ENCODE peak calls at places on chromosomes 6 and 20, in eight cellular contexts. Q is H1, A is thyroid gland, H is sigmoid colon, Y is right lobe of liver, K is adrenal gland, E is esophagus squamous epithelium, V is breast epithelium. W is an unnamed sample.

GRCh38 chr20:46324960-46325703 is 16.8 kb upstream of the CDH22 start:
- DNase-seq in Y (no peak), A (peak; percentile 32), Q (no peak), E (no peak), K (peak; percentile 49), H (no peak), V (no peak), W (no peak)

GRCh38 chr20:58246346-58246745 is 17.9 kb upstream of the ANKRD60 start:
- DNase-seq in E (no peak), Q (no peak), K (peak; percentile 26), H (no peak), Y (no peak), V (no peak), A (peak; percentile 27), W (no peak)

GRCh38 chr6:163306000-163306399 is 108.5 kb upstream of the QKI start:
- DNase-seq in E (no peak), Y (no peak), V (no peak), A (no peak), H (no peak), Q (no peak), K (no peak), W (no peak)

GRCh38 chr20:25120920-25121319 is 39.0 kb upstream of the VSX1 start:
- DNase-seq in A (no peak), V (no peak), Q (no peak), Y (no peak), E (no peak), K (no peak), H (no peak), W (no peak)

GRCh38 chr6:89200706-89201215 is 16.4 kb downstream of the GABRR1 start:
- DNase-seq in Y (no peak), Q (no peak), A (no peak), E (no peak), V (no peak), H (no peak), K (no peak), W (no peak)

GRCh38 chr6:155163616-155164015 is 100.2 kb upstream of the CLDN20 start:
- DNase-seq in H (no peak), Y (no peak), Q (no peak), K (no peak), A (no peak), E (no peak), V (no peak), W (no peak)

GRCh38 chr6:30555428-30556005 is 772 bp downstream of the GNL1 start:
- DNase-seq in K (peak; percentile 57), H (peak; percentile 87), V (peak; percentile 56), A (peak; percentile 59), Q (peak; percentile 82), Y (peak; percentile 50), E (peak; percentile 22), W (peak; percentile 88)

GRCh38 chr6:38846844-38847243 is 131.7 kb downstream of the DNAH8 start:
- DNase-seq in K (no peak), V (no peak), A (no peak), Q (no peak), Y (no peak), H (no peak), E (no peak), W (no peak)

GRCh38 chr6:16514249-16514648 is 247.0 kb downstream of the ATXN1 start:
- DNase-seq in K (peak; percentile 21), Y (no peak), A (no peak), V (no peak), E (no peak), H (no peak), Q (no peak), W (no peak)

DNA sequence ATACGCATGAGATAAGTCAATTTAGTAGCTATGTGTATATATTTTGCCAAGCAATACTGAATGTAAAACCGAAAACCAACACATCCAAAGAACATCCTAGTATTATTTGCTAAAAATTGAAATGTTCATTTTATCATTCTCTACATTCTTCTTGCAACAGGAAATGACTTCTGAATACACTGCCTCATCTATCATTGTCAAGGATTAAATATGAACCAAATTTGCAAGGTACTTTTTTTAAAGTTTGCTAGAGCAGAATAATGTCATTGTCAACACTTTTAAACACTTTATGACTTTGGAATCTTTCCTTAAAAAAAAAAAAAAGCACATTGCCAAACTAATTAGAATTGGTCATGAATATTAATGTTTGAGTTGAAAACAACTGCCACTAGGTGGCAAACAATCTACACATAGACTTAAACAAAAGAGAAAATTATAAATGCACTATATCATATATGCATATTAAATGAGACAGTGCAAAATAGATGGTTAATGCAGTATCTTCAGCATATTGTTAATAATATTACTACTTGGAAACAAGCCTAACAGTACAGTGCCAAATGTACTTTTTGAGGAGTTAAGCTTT is 32.5 kb upstream of the TMEM244 start:
- DNase-seq in K (no peak), E (no peak), Y (no peak), H (no peak), A (no peak), V (no peak), Q (no peak), W (no peak)
- TF ChIP-seq CTCF in K (no peak), E (peak; percentile 25), Y (peak; percentile 33), H (no peak), A (no peak), V (no peak), Q (no peak), W (no peak)

GRCh38 chr6:49332781-49333180 is 130.3 kb downstream of the MMUT start:
- DNase-seq in V (no peak), K (no peak), H (no peak), A (no peak), Y (no peak), Q (no peak), E (no peak), W (no peak)

GRCh38 chr6:49328051-49328450 is 135.0 kb downstream of the MMUT start:
- DNase-seq in V (no peak), A (no peak), K (no peak), Y (no peak), E (no peak), H (no peak), Q (no peak), W (no peak)

GRCh38 chr6:49339096-49339495 is 124.0 kb downstream of the MMUT start:
- DNase-seq in V (no peak), A (no peak), K (no peak), E (no peak), H (no peak), Y (no peak), Q (no peak), W (no peak)

GRCh38 chr6:49336514-49337131 is 126.4 kb downstream of the MMUT start:
- DNase-seq in K (no peak), V (no peak), E (no peak), H (no peak), Y (no peak), A (no peak), Q (no peak), W (no peak)

DNA sequence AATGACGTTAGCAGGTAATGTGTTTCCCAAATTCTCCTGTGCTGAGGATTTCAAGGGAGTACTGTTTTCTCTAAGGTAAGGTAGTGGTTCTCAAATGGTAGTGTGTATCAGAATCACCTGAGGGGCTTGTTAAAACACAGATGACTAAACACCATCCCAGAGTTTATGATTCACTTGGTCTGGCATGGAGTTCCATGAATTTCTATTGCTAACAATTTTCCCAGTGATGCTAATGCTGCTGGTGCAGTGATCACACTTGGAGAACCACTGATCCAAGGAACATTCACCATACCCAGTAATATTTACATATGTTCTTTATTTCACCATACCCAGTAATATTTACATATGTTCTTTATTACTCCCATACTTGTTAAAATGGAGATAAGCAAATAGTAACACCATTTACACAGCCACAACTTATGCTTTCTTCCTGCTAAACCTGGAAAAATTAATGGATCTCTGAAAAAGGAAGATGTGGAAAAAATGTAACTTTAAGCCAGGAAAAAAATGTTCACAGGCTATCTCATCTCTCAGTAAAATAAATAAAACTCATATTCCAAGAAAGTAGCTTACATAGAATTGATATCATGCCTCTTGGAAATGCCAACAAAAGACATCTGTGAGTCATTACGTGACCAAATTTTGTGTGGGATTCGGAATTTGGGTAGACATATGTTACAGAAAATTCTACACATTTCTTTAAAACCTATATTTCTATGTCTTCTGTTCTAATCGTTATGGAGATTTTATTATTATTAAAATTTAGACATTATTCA is 129.5 kb downstream of the MMUT start:
- DNase-seq in Y (no peak), E (no peak), A (no peak), V (no peak), Q (no peak), K (no peak), H (no peak), W (no peak)
- H3K4me3 ChIP-seq in Y (no peak overlapping the region), E (no peak overlapping the region), A (no peak overlapping the region), V (no peak overlapping the region), Q (no peak overlapping the region), K (no peak overlapping the region), H (no peak overlapping the region), W (no peak overlapping the region)

DNA sequence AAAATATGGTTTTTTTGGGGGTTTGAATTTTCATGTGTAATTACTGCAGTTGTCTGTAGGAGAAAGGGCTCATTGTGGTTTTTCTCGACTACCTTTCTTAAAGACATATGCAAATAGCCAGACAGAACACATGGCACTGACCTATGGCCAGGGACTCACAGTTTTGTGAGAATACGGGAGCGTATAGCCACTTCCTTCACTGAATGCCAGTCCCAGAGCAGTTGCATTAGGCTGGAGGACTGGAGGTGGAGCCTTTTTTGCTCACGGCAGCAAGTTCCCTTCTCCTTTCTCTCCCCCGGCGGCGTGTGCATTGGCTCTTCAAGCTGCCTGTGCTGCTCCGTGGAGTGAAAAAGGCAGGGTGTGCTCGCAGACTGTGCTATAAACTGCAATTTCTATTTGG is 114.9 kb downstream of the AKAP7 start:
- DNase-seq in Q (peak; percentile 54), Y (peak; percentile 53), E (no peak), K (peak; percentile 68), V (no peak), H (peak; percentile 65), A (peak; percentile 59), W (peak; percentile 85)
- TF ChIP-seq POLR2A in Q (no peak), Y (no peak), E (no peak), K (no peak), V (no peak), H (peak; percentile 15), A (peak; percentile 14), W (no peak)

GRCh38 chr20:48878849-48879248 is 42.7 kb upstream of the ARFGEF2 start:
- DNase-seq in Y (no peak), Q (no peak), A (no peak), H (no peak), K (no peak), E (no peak), V (no peak), W (no peak)

GRCh38 chr20:48875914-48876240 is 45.6 kb upstream of the ARFGEF2 start:
- DNase-seq in E (no peak), K (peak; percentile 69), Y (no peak), H (no peak), A (no peak), Q (no peak), V (peak; percentile 76), W (no peak)

GRCh38 chr20:48875233-48875913 is 46.1 kb upstream of the ARFGEF2 start:
- DNase-seq in H (no peak), V (no peak), Q (no peak), Y (no peak), E (no peak), K (no peak), A (peak; percentile 75), W (no peak)

GRCh38 chr20:48879609-48880008 is 41.9 kb upstream of the ARFGEF2 start:
- DNase-seq in V (no peak), K (peak; percentile 50), A (no peak), H (no peak), E (no peak), Q (no peak), Y (no peak), W (peak; percentile 86)

DNA sequence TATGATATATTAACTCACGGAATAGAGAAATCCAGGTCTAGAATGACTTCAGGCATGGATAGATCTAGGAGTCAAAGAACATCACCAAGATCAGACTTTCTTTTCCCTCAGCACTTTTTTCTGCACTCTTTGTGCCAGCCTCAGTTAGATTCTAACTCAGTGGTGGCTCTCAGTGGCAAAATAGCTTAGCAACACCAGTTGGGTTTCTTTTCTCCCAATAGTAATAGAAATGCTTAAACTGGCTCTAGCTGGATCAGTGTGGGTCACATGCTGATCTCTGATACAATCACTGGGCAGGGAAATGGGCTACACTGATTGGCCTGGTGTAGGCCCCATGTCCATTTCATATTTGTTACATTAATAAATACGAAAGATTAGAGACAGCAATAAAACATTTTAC is 44.2 kb upstream of the ARFGEF2 start:
- DNase-seq in V (no peak), A (peak; percentile 44), E (no peak), Y (no peak), Q (no peak), K (peak; percentile 68), H (no peak), W (no peak)
- TF ChIP-seq CTCF in V (no peak), A (no peak), E (peak; percentile 10), Y (no peak), Q (no peak), K (no peak), H (no peak), W (no peak)